ENCODE peak calls at places on chromosomes 4 and X, in eight cellular contexts. T, H, A, W, V, U, B and Q are unnamed samples.

GRCh38 chrX:50691820-50692219 is 122.2 kb downstream of the SHROOM4 start:
- DNase-seq in T (no peak), H (peak; percentile 15), W (peak; percentile 35), A (peak; percentile 11), U (peak; percentile 35), B (peak; percentile 38), V (peak; percentile 5), Q (no peak)

GRCh38 chrX:153762636-153763173 is 1.3 kb upstream of the PLXNB3 start:
- DNase-seq in H (no peak), A (no peak), U (no peak), V (no peak), B (no peak), T (no peak), W (no peak), Q (no peak)

GRCh38 chr4:7295201-7295916 is 103.0 kb downstream of the SORCS2 start:
- DNase-seq in H (no peak), A (no peak), V (no peak), T (peak; percentile 75), U (peak; percentile 94), B (no peak), W (no peak), Q (no peak)

GRCh38 chrX:117376460-117376859 is 740.1 kb downstream of the KLHL13 start:
- DNase-seq in A (no peak), U (no peak), V (no peak), H (no peak), T (no peak), B (peak; percentile 3), W (peak; percentile 93), Q (no peak)

GRCh38 chrX:130224810-130225209 is 43.9 kb downstream of the ZNF280C start:
- DNase-seq in U (no peak), A (no peak), V (no peak), H (no peak), W (peak; percentile 72), B (no peak), T (no peak), Q (peak; percentile 3)

GRCh38 chr4:26590639-26591038 is 6.8 kb downstream of the TBC1D19 start:
- DNase-seq in V (no peak), H (no peak), W (peak; percentile 88), B (no peak), T (no peak), U (no peak), A (no peak), Q (no peak)

GRCh38 chrX:103716967-103717366 is 6.3 kb downstream of the TMEM31 start:
- DNase-seq in A (no peak), W (peak; percentile 79), H (peak; percentile 60), T (no peak), B (peak; percentile 78), U (no peak), V (no peak), Q (no peak)

GRCh38 chr4:153553155-153553819 is 87.1 kb downstream of the TMEM131L start:
- DNase-seq in B (no peak), H (no peak), V (no peak), W (no peak), T (no peak), A (no peak), U (no peak), Q (no peak)

GRCh38 chrX:114717921-114718320 is 134.0 kb downstream of the HTR2C start:
- DNase-seq in U (no peak), B (no peak), V (no peak), A (no peak), W (no peak), H (no peak), T (no peak), Q (no peak)

GRCh38 chr4:56305390-56305789 is 81.9 kb downstream of the AASDH start:
- DNase-seq in U (no peak), H (no peak), V (no peak), T (no peak), B (no peak), A (no peak), W (no peak), Q (no peak)

GRCh38 chr4:140250989-140251552 is 97.1 kb upstream of the MAML3 start:
- DNase-seq in V (no peak), B (peak; percentile 18), T (no peak), W (no peak), A (peak; percentile 71), H (no peak), U (no peak), Q (no peak)

GRCh38 chrX:73481521-73481920 is 34.7 kb downstream of the CDX4 start:
- DNase-seq in T (no peak), W (no peak), U (no peak), V (no peak), B (no peak), A (no peak), H (no peak), Q (no peak)

GRCh38 chr4:13126976-13127910 is 356.9 kb downstream of the RAB28 start:
- DNase-seq in B (no peak), A (no peak), V (no peak), U (no peak), W (no peak), T (no peak), H (no peak), Q (no peak)

GRCh38 chr4:167964766-167965373 is 127.5 kb upstream of the ANXA10 start:
- DNase-seq in V (no peak), H (no peak), A (no peak), B (no peak), U (no peak), W (peak; percentile 71), T (no peak), Q (no peak)

GRCh38 chr4:124947622-124948265 is 235.2 kb upstream of the ANKRD50 start:
- DNase-seq in W (peak; percentile 57), T (no peak), A (no peak), H (peak; percentile 6), B (no peak), U (no peak), V (no peak), Q (no peak)

GRCh38 chr4:182242793-182243192 is 409 bp upstream of the TENM3 start:
- DNase-seq in H (peak; percentile 65), T (no peak), A (no peak), U (no peak), V (no peak), B (peak; percentile 66), W (no peak), Q (no peak)

GRCh38 chrX:77431227-77431626 is 16.0 kb upstream of the FGF16 start:
- DNase-seq in H (peak; percentile 38), W (no peak), V (no peak), A (no peak), B (peak; percentile 21), U (no peak), T (peak; percentile 39), Q (no peak)

GRCh38 chr4:154559141-154559841 is 3.5 kb upstream of the FGB start:
- DNase-seq in T (no peak), V (peak; percentile 9), U (peak; percentile 69), H (peak; percentile 53), W (peak; percentile 68), B (peak; percentile 63), A (peak; percentile 16), Q (no peak)

GRCh38 chr4:121061861-121062260 is 10.5 kb downstream of the NDNF start:
- DNase-seq in T (no peak), V (no peak), H (no peak), B (no peak), A (no peak), W (peak; percentile 75), U (no peak), Q (no peak)

GRCh38 chr4:79232555-79232954 is 93.3 kb downstream of the NAA11 start:
- DNase-seq in V (no peak), W (peak; percentile 17), T (no peak), B (no peak), H (no peak), A (no peak), U (no peak), Q (no peak)

GRCh38 chr4:10808591-10808990 is 124.0 kb upstream of the CLNK start:
- DNase-seq in V (no peak), T (no peak), U (peak; percentile 85), B (no peak), W (no peak), A (no peak), H (no peak), Q (peak; percentile 10)

GRCh38 chr4:26032572-26033320 is 118.7 kb downstream of the SMIM20 start:
- DNase-seq in H (peak; percentile 62), V (peak; percentile 11), U (no peak), A (no peak), B (no peak), T (no peak), W (peak; percentile 63), Q (peak; percentile 80)

GRCh38 chr4:7381221-7381889 is 53.4 kb downstream of the PSAPL1 start:
- DNase-seq in A (no peak), H (peak; percentile 4), B (no peak), V (no peak), T (no peak), U (no peak), W (no peak), Q (no peak)

GRCh38 chr4:166957451-166957850 is 276.8 kb downstream of the SPOCK3 start:
- DNase-seq in V (no peak), B (no peak), A (no peak), T (no peak), W (peak; percentile 12), U (no peak), H (no peak), Q (no peak)

GRCh38 chr4:148444296-148445070 is 2.3 kb upstream of the NR3C2 start:
- DNase-seq in A (peak; percentile 51), B (no peak), T (peak; percentile 48), U (no peak), W (no peak), V (no peak), H (no peak), Q (no peak)

GRCh38 chr4:15551740-15552446 is 82.2 kb downstream of the CC2D2A start:
- DNase-seq in A (no peak), W (no peak), V (no peak), H (no peak), B (no peak), U (no peak), T (no peak), Q (no peak)

GRCh38 chr4:147430111-147430510 is 50.8 kb upstream of the EDNRA start:
- DNase-seq in B (no peak), W (peak; percentile 26), H (no peak), A (no peak), T (no peak), V (no peak), U (no peak), Q (no peak)

GRCh38 chr4:4327652-4328121 is 37.6 kb downstream of the ZBTB49 start:
- DNase-seq in V (no peak), B (no peak), H (no peak), W (no peak), T (peak; percentile 64), A (no peak), U (no peak), Q (no peak)